ENCODE peak calls at places on chromosomes 13 and 19, in nine cellular contexts. B is Peyer's patch; A is AG04450; K is cardiac septum; U is nucleus accumbens; P is T-helper 1 cell; S is adrenal gland; Z is stimulated activated CD4-positive, alpha-beta T cell treated with anti-CD3 and anti-CD28 coated beads, TNF-alpha, amount 100 ng/mL, for 24 hours; M is HuH-7.5. V is an unnamed sample.

GRCh38 chr13:85665286-85665685 is 133.9 kb downstream of the SLITRK6 start:
- DNase-seq in B (no peak), A (peak; percentile 55), K (no peak), U (no peak), P (no peak), S (no peak), Z (no peak), M (no peak), V (no peak)

GRCh38 chr13:28685114-28685513 is 26.2 kb downstream of the POMP start:
- DNase-seq in B (no peak), A (no peak), K (no peak), U (no peak), P (no peak), S (no peak), Z (no peak), M (no peak), V (no peak)

GRCh38 chr19:10009269-10009665 is 1.0 kb downstream of the COL5A3 start:
- DNase-seq in B (no peak), A (peak; percentile 85), K (no peak), U (no peak), P (peak; percentile 24), S (peak; percentile 53), Z (no peak), M (no peak), V (peak; percentile 89)

GRCh38 chr13:36858285-36858684 is 39.3 kb downstream of the RFXAP start:
- DNase-seq in B (no peak), A (peak; percentile 15), K (no peak), U (no peak), P (no peak), S (no peak), Z (no peak), M (peak; percentile 15), V (no peak)

GRCh38 chr13:113864303-113864890 is 521 bp upstream of the GAS6 start:
- DNase-seq in B (no peak), A (no peak), K (peak; percentile 67), U (no peak), P (no peak), S (no peak), Z (no peak), M (no peak), V (no peak)

GRCh38 chr13:59914556-59914955 is 249.2 kb downstream of the DIAPH3 start:
- DNase-seq in B (no peak), A (peak; percentile 13), K (no peak), U (no peak), P (no peak), S (no peak), Z (no peak), M (no peak), V (no peak)

GRCh38 chr19:53192771-53193533 is at the start of gene ZNF665:
- DNase-seq in B (peak; percentile 85), A (peak; percentile 44), K (peak; percentile 94), U (peak; percentile 89), P (peak; percentile 75), S (peak; percentile 93), Z (peak; percentile 56), M (peak; percentile 31), V (peak; percentile 95)

GRCh38 chr19:42076375-42076944 is 494 bp downstream of the ZNF574 start:
- DNase-seq in B (peak; percentile 58), A (no peak), K (no peak), U (peak; percentile 19), P (peak; percentile 36), S (no peak), Z (no peak), M (no peak), V (no peak)

GRCh38 chr13:57286511-57287098 is 119.6 kb downstream of the PRR20E start:
- DNase-seq in B (no peak), A (no peak), K (no peak), U (no peak), P (no peak), S (no peak), Z (no peak), M (no peak), V (no peak)

GRCh38 chr19:3898426-3898825 is 17.9 kb downstream of the ATCAY start:
- DNase-seq in B (no peak), A (no peak), K (no peak), U (no peak), P (no peak), S (no peak), Z (no peak), M (no peak), V (no peak)

GRCh38 chr19:48588670-48589399 is 17.7 kb upstream of the SPACA4 start:
- DNase-seq in B (peak; percentile 86), A (peak; percentile 58), K (peak; percentile 96), U (peak; percentile 74), P (peak; percentile 87), S (peak; percentile 94), Z (peak; percentile 75), M (peak; percentile 90), V (peak; percentile 94)

GRCh38 chr13:95118541-95119324 is 182.5 kb downstream of the ABCC4 start:
- DNase-seq in B (no peak), A (no peak), K (no peak), U (no peak), P (no peak), S (no peak), Z (no peak), M (no peak), V (no peak)

GRCh38 chr19:30479231-30479630 is 107.0 kb downstream of the ZNF536 start:
- DNase-seq in B (no peak), A (no peak), K (no peak), U (no peak), P (no peak), S (peak; percentile 19), Z (no peak), M (no peak), V (no peak)

GRCh38 chr13:58960909-58961308 is 1202.8 kb downstream of the DIAPH3 start:
- DNase-seq in B (no peak), A (no peak), K (no peak), U (no peak), P (no peak), S (no peak), Z (no peak), M (no peak), V (no peak)

GRCh38 chr19:33904681-33905080 is 108.0 kb downstream of the KCTD15 start:
- DNase-seq in B (no peak), A (no peak), K (no peak), U (no peak), P (no peak), S (no peak), Z (no peak), M (no peak), V (no peak)

GRCh38 chr13:46947425-46948191 is 50.8 kb upstream of the HTR2A start:
- DNase-seq in B (no peak), A (no peak), K (no peak), U (no peak), P (no peak), S (no peak), Z (no peak), M (no peak), V (no peak)

GRCh38 chr19:53810891-53811290 is 13.2 kb downstream of the NLRP12 start:
- DNase-seq in B (no peak), A (no peak), K (no peak), U (no peak), P (no peak), S (no peak), Z (no peak), M (no peak), V (no peak)

GRCh38 chr19:49468746-49469447 is 5.1 kb upstream of the FLT3LG start:
- DNase-seq in B (peak; percentile 90), A (no peak), K (peak; percentile 82), U (no peak), P (peak; percentile 86), S (no peak), Z (no peak), M (no peak), V (peak; percentile 91)

GRCh38 chr13:53007872-53008271 is 20.7 kb upstream of the OLFM4 start:
- DNase-seq in B (no peak), A (no peak), K (no peak), U (no peak), P (no peak), S (no peak), Z (no peak), M (no peak), V (no peak)

GRCh38 chr19:38062959-38063786 is 156.2 kb downstream of the SIPA1L3 start:
- DNase-seq in B (no peak), A (no peak), K (no peak), U (no peak), P (no peak), S (no peak), Z (no peak), M (no peak), V (peak; percentile 68)

GRCh38 chr13:46778879-46779278 is 18.1 kb downstream of the ESD start:
- DNase-seq in B (no peak), A (no peak), K (no peak), U (no peak), P (no peak), S (no peak), Z (no peak), M (no peak), V (no peak)

GRCh38 chr19:49744946-49745381 is 18.1 kb downstream of the TSKS start:
- DNase-seq in B (no peak), A (no peak), K (no peak), U (no peak), P (no peak), S (no peak), Z (no peak), M (no peak), V (no peak)

GRCh38 chr13:26325876-26326275 is 71.9 kb downstream of the CDK8 start:
- DNase-seq in B (no peak), A (no peak), K (no peak), U (no peak), P (no peak), S (no peak), Z (no peak), M (no peak), V (no peak)

GRCh38 chr13:98041081-98041820 is 87.8 kb downstream of the IPO5 start:
- DNase-seq in B (no peak), A (no peak), K (no peak), U (no peak), P (no peak), S (no peak), Z (no peak), M (no peak), V (no peak)

GRCh38 chr13:24923305-24923640 is 159.3 kb downstream of the RNF17 start:
- DNase-seq in B (no peak), A (peak; percentile 47), K (no peak), U (no peak), P (no peak), S (peak; percentile 19), Z (no peak), M (no peak), V (no peak)

GRCh38 chr13:31172535-31172934 is 10.8 kb upstream of the HSPH1 start:
- DNase-seq in B (no peak), A (peak; percentile 49), K (no peak), U (no peak), P (no peak), S (no peak), Z (no peak), M (peak; percentile 17), V (no peak)

GRCh38 chr13:21043898-21044297 is 17.5 kb downstream of the LATS2 start:
- DNase-seq in B (no peak), A (peak; percentile 89), K (no peak), U (no peak), P (no peak), S (peak; percentile 46), Z (no peak), M (no peak), V (no peak)

GRCh38 chr19:8811315-8812172 is 20.6 kb downstream of the ZNF558 start:
- DNase-seq in B (no peak), A (no peak), K (no peak), U (no peak), P (no peak), S (no peak), Z (no peak), M (no peak), V (no peak)

GRCh38 chr13:94050039-94050438 is 429.4 kb downstream of the DCT start:
- DNase-seq in B (no peak), A (no peak), K (no peak), U (no peak), P (no peak), S (no peak), Z (no peak), M (no peak), V (no peak)

GRCh38 chr19:588093-588742 is 1.5 kb upstream of the HCN2 start:
- DNase-seq in B (peak; percentile 37), A (no peak), K (no peak), U (peak; percentile 91), P (peak; percentile 61), S (peak; percentile 95), Z (no peak), M (peak; percentile 97), V (peak; percentile 80)

GRCh38 chr19:48636859-48637448 is at the start of gene DBP:
- DNase-seq in B (peak; percentile 45), A (no peak), K (no peak), U (peak; percentile 76), P (no peak), S (peak; percentile 71), Z (no peak), M (no peak), V (no peak)